ENCODE peak calls at places on chromosomes 7 and 10, in ten cellular contexts. One of them, this sample, is unnamed.

GRCh38 chr7:1531263-1531978 is 919 bp downstream of the MAFK start:
- DNase-seq in prostate gland: no peak
- DNase-seq in caudate nucleus: no peak
- DNase-seq in Daoy: peak
- DNase-seq in activated CD8-positive, alpha-beta T cell treated with anti-CD3 and anti-CD28 coated beads, Interleukin-2, amount 10 ng/mL, durations not matched to agents 7 days and 5 days: peak
- DNase-seq in ureter: no peak
- DNase-seq in HEK293T: no peak
- DNase-seq in mesothelial cell of epicardium: no peak
- DNase-seq in left colon: peak
- DNase-seq in naive thymus-derived CD4-positive, alpha-beta T cell: peak
- DNase-seq in this sample: peak

GRCh38 chr10:72049969-72050781 is 38.2 kb downstream of the SPOCK2 start:
- DNase-seq in prostate gland: no peak
- DNase-seq in caudate nucleus: no peak
- DNase-seq in Daoy: no peak
- DNase-seq in activated CD8-positive, alpha-beta T cell treated with anti-CD3 and anti-CD28 coated beads, Interleukin-2, amount 10 ng/mL, durations not matched to agents 7 days and 5 days: no peak
- DNase-seq in ureter: no peak
- DNase-seq in HEK293T: no peak
- DNase-seq in mesothelial cell of epicardium: no peak
- DNase-seq in left colon: no peak
- DNase-seq in naive thymus-derived CD4-positive, alpha-beta T cell: no peak
- DNase-seq in this sample: no peak

GRCh38 chr7:154862153-154862791 is 140.7 kb downstream of the PAXIP1 start:
- DNase-seq in prostate gland: no peak
- DNase-seq in caudate nucleus: no peak
- DNase-seq in Daoy: no peak
- DNase-seq in activated CD8-positive, alpha-beta T cell treated with anti-CD3 and anti-CD28 coated beads, Interleukin-2, amount 10 ng/mL, durations not matched to agents 7 days and 5 days: no peak
- DNase-seq in ureter: no peak
- DNase-seq in HEK293T: no peak
- DNase-seq in mesothelial cell of epicardium: no peak
- DNase-seq in left colon: no peak
- DNase-seq in naive thymus-derived CD4-positive, alpha-beta T cell: no peak
- DNase-seq in this sample: peak

GRCh38 chr10:71461917-71462641 is 65.4 kb downstream of the CDH23 start:
- DNase-seq in prostate gland: no peak
- DNase-seq in caudate nucleus: no peak
- DNase-seq in Daoy: no peak
- DNase-seq in activated CD8-positive, alpha-beta T cell treated with anti-CD3 and anti-CD28 coated beads, Interleukin-2, amount 10 ng/mL, durations not matched to agents 7 days and 5 days: no peak
- DNase-seq in ureter: no peak
- DNase-seq in HEK293T: no peak
- DNase-seq in mesothelial cell of epicardium: no peak
- DNase-seq in left colon: no peak
- DNase-seq in naive thymus-derived CD4-positive, alpha-beta T cell: no peak
- DNase-seq in this sample: no peak

GRCh38 chr10:72336259-72337038 is 18.3 kb downstream of the DNAJB12 start:
- DNase-seq in prostate gland: no peak
- DNase-seq in caudate nucleus: no peak
- DNase-seq in Daoy: no peak
- DNase-seq in activated CD8-positive, alpha-beta T cell treated with anti-CD3 and anti-CD28 coated beads, Interleukin-2, amount 10 ng/mL, durations not matched to agents 7 days and 5 days: no peak
- DNase-seq in ureter: no peak
- DNase-seq in HEK293T: no peak
- DNase-seq in mesothelial cell of epicardium: no peak
- DNase-seq in left colon: no peak
- DNase-seq in naive thymus-derived CD4-positive, alpha-beta T cell: no peak
- DNase-seq in this sample: no peak

GRCh38 chr10:92990615-92991014 is 70.0 kb upstream of the CYP26C1 start:
- DNase-seq in prostate gland: peak
- DNase-seq in caudate nucleus: no peak
- DNase-seq in Daoy: no peak
- DNase-seq in activated CD8-positive, alpha-beta T cell treated with anti-CD3 and anti-CD28 coated beads, Interleukin-2, amount 10 ng/mL, durations not matched to agents 7 days and 5 days: no peak
- DNase-seq in ureter: no peak
- DNase-seq in HEK293T: peak
- DNase-seq in mesothelial cell of epicardium: no peak
- DNase-seq in left colon: no peak
- DNase-seq in naive thymus-derived CD4-positive, alpha-beta T cell: no peak
- DNase-seq in this sample: no peak

GRCh38 chr10:78109210-78109609 is 75.5 kb downstream of the RPS24 start:
- DNase-seq in prostate gland: no peak
- DNase-seq in caudate nucleus: no peak
- DNase-seq in Daoy: no peak
- DNase-seq in activated CD8-positive, alpha-beta T cell treated with anti-CD3 and anti-CD28 coated beads, Interleukin-2, amount 10 ng/mL, durations not matched to agents 7 days and 5 days: no peak
- DNase-seq in ureter: no peak
- DNase-seq in HEK293T: no peak
- DNase-seq in mesothelial cell of epicardium: no peak
- DNase-seq in left colon: no peak
- DNase-seq in naive thymus-derived CD4-positive, alpha-beta T cell: no peak
- DNase-seq in this sample: no peak

GRCh38 chr7:46424934-46425333 is 503.9 kb upstream of the IGFBP3 start:
- DNase-seq in prostate gland: no peak
- DNase-seq in caudate nucleus: no peak
- DNase-seq in Daoy: no peak
- DNase-seq in activated CD8-positive, alpha-beta T cell treated with anti-CD3 and anti-CD28 coated beads, Interleukin-2, amount 10 ng/mL, durations not matched to agents 7 days and 5 days: no peak
- DNase-seq in ureter: no peak
- DNase-seq in HEK293T: no peak
- DNase-seq in mesothelial cell of epicardium: no peak
- DNase-seq in left colon: no peak
- DNase-seq in naive thymus-derived CD4-positive, alpha-beta T cell: no peak
- DNase-seq in this sample: no peak

GRCh38 chr10:131842351-131843088 is 58.3 kb upstream of the PPP2R2D start:
- DNase-seq in prostate gland: no peak
- DNase-seq in caudate nucleus: no peak
- DNase-seq in Daoy: no peak
- DNase-seq in activated CD8-positive, alpha-beta T cell treated with anti-CD3 and anti-CD28 coated beads, Interleukin-2, amount 10 ng/mL, durations not matched to agents 7 days and 5 days: no peak
- DNase-seq in ureter: peak
- DNase-seq in HEK293T: no peak
- DNase-seq in mesothelial cell of epicardium: no peak
- DNase-seq in left colon: peak
- DNase-seq in naive thymus-derived CD4-positive, alpha-beta T cell: no peak
- DNase-seq in this sample: no peak

GRCh38 chr7:40969641-40970040 is 733.2 kb downstream of the INHBA start:
- DNase-seq in prostate gland: no peak
- DNase-seq in caudate nucleus: no peak
- DNase-seq in Daoy: no peak
- DNase-seq in activated CD8-positive, alpha-beta T cell treated with anti-CD3 and anti-CD28 coated beads, Interleukin-2, amount 10 ng/mL, durations not matched to agents 7 days and 5 days: no peak
- DNase-seq in ureter: no peak
- DNase-seq in HEK293T: no peak
- DNase-seq in mesothelial cell of epicardium: no peak
- DNase-seq in left colon: no peak
- DNase-seq in naive thymus-derived CD4-positive, alpha-beta T cell: no peak
- DNase-seq in this sample: no peak